ENCODE peak calls at places on chromosomes 16 and 17, in four cellular contexts. One of them, this sample, is unnamed.

GRCh38 chr17:2028737-2029136 is 1.2 kb upstream of the DPH1 start:
- DNase-seq in SK-N-SH: no peak
- DNase-seq in H1: no peak
- DNase-seq in K562: no peak
- DNase-seq in this sample: no peak

GRCh38 chr17:77332034-77332971 is 191.5 kb downstream of the SEC14L1 start:
- DNase-seq in SK-N-SH: no peak
- DNase-seq in H1: no peak
- DNase-seq in K562: no peak
- DNase-seq in this sample: no peak

GRCh38 chr17:19329839-19330238 is 32.7 kb downstream of the B9D1 start:
- DNase-seq in SK-N-SH: no peak
- DNase-seq in H1: no peak
- DNase-seq in K562: no peak
- DNase-seq in this sample: no peak

GRCh38 chr17:75722076-75722475 is 817 bp downstream of the ITGB4 start:
- DNase-seq in SK-N-SH: peak
- DNase-seq in H1: no peak
- DNase-seq in K562: no peak
- DNase-seq in this sample: no peak

GRCh38 chr17:30376621-30377452 is 1.9 kb upstream of the CPD start:
- DNase-seq in SK-N-SH: no peak
- DNase-seq in H1: no peak
- DNase-seq in K562: peak
- DNase-seq in this sample: peak

GRCh38 chr17:7045492-7046126 is 1.7 kb upstream of the SLC16A11 start:
- DNase-seq in SK-N-SH: peak
- DNase-seq in H1: no peak
- DNase-seq in K562: peak
- DNase-seq in this sample: peak

GRCh38 chr17:56699186-56699895 is 105.8 kb downstream of the NOG start:
- DNase-seq in SK-N-SH: peak
- DNase-seq in H1: peak
- DNase-seq in K562: no peak
- DNase-seq in this sample: no peak

GRCh38 chr16:89365044-89365467 is 125.3 kb downstream of the ANKRD11 start:
- DNase-seq in SK-N-SH: peak
- DNase-seq in H1: no peak
- DNase-seq in K562: no peak
- DNase-seq in this sample: no peak

GRCh38 chr16:49458221-49458620 is 84.6 kb downstream of the C16orf78 start:
- DNase-seq in SK-N-SH: no peak
- DNase-seq in H1: no peak
- DNase-seq in K562: no peak
- DNase-seq in this sample: no peak

GRCh38 chr16:79767597-79768280 is 167.2 kb upstream of the MAF start:
- DNase-seq in SK-N-SH: no peak
- DNase-seq in H1: no peak
- DNase-seq in K562: peak
- DNase-seq in this sample: no peak

GRCh38 chr16:67844441-67844840 is 2.3 kb upstream of the NUTF2 start:
- DNase-seq in SK-N-SH: no peak
- DNase-seq in H1: no peak
- DNase-seq in K562: peak
- DNase-seq in this sample: no peak

GRCh38 chr17:56173958-56174357 is 20.7 kb downstream of the ANKFN1 start:
- DNase-seq in SK-N-SH: no peak
- DNase-seq in H1: no peak
- DNase-seq in K562: no peak
- DNase-seq in this sample: no peak

GRCh38 chr17:50817142-50817751 is 18.1 kb upstream of the WFIKKN2 start:
- DNase-seq in SK-N-SH: peak
- DNase-seq in H1: no peak
- DNase-seq in K562: peak
- DNase-seq in this sample: no peak

DNA sequence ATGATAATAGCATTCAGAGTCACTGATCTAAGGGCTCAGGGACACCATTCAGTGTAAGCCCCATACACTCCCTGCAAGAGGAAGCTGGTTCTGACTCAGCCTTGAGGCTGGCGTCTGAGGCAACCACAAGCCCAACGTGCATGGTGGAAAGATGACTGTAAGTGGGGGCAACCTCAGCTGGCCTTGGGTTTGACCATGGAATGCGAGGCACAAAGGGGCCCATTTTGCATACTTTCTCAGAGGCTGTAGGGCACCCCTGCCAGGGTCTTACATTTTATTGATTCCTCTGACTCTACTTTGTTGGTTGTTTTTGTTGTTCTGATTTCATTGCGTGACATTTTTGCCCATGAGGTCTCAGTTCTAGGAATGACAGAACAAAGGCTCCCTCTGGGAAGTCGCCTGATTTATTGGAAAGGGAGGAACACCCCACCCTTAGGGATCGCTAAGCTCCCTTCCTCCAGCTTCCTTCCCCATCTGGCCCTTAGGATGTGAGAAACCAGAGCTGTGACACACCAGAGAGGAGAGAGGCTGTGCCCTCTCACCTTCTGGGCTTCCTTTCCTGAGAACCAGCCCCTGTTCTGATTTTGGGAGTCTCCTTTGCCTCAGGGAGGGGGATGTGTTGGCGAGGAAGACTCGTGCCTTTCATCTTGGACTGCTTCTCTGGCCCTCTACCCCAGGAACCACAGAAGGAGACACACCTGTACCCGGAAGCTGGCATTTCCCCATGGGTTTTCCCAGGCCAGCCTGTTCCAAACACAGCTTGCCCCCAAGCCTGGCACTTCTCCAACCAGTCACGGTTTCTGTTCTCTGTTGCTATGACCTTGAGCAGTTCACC is 5.6 kb upstream of the CIITA start:
- DNase-seq in SK-N-SH: no peak
- DNase-seq in H1: no peak
- DNase-seq in K562: no peak
- DNase-seq in this sample: peak
- TF ChIP-seq NRF1 in SK-N-SH: no peak
- TF ChIP-seq NRF1 in H1: no peak
- TF ChIP-seq NRF1 in K562: no peak
- TF ChIP-seq NRF1 in this sample: no peak

DNA sequence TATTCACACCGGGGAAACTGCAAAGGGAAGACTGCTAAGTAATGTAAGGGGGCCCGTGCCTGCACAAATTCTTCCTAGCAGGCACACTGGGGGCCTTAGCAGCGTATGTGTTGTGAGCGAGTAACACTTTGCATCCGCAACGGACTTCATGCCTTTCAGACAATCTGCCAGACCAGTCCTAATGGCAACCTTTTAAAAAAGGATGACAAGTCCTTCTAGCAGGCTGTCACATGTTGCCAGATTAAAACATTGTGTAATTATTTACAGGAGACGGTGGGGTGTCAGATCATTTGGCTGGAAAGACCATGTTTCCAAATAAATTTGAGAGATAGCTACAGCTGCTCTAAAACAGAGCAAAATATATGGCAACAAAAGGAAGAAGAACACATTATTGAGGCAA is 46.1 kb downstream of the CPPED1 start:
- DNase-seq in SK-N-SH: no peak
- DNase-seq in H1: no peak
- DNase-seq in K562: no peak
- DNase-seq in this sample: no peak
- TF ChIP-seq NRF1 in SK-N-SH: no peak
- TF ChIP-seq NRF1 in H1: no peak
- TF ChIP-seq NRF1 in K562: no peak
- TF ChIP-seq NRF1 in this sample: no peak

GRCh38 chr17:42880776-42881175 is 19.8 kb upstream of the G6PC1 start:
- DNase-seq in SK-N-SH: no peak
- DNase-seq in H1: no peak
- DNase-seq in K562: no peak
- DNase-seq in this sample: no peak
- TF ChIP-seq NRF1 in SK-N-SH: no peak
- TF ChIP-seq NRF1 in H1: no peak
- TF ChIP-seq NRF1 in K562: no peak
- TF ChIP-seq NRF1 in this sample: no peak

GRCh38 chr17:64178011-64178825 is 48.3 kb upstream of the ERN1 start:
- DNase-seq in SK-N-SH: peak
- DNase-seq in H1: no peak
- DNase-seq in K562: no peak
- DNase-seq in this sample: no peak

GRCh38 chr17:64174686-64175456 is 44.9 kb upstream of the ERN1 start:
- DNase-seq in SK-N-SH: no peak
- DNase-seq in H1: no peak
- DNase-seq in K562: no peak
- DNase-seq in this sample: no peak

GRCh38 chr17:64173646-64174045 is 43.7 kb upstream of the ERN1 start:
- DNase-seq in SK-N-SH: no peak
- DNase-seq in H1: no peak
- DNase-seq in K562: no peak
- DNase-seq in this sample: no peak

GRCh38 chr17:64177346-64178010 is 47.5 kb upstream of the ERN1 start:
- DNase-seq in SK-N-SH: no peak
- DNase-seq in H1: no peak
- DNase-seq in K562: no peak
- DNase-seq in this sample: no peak

DNA sequence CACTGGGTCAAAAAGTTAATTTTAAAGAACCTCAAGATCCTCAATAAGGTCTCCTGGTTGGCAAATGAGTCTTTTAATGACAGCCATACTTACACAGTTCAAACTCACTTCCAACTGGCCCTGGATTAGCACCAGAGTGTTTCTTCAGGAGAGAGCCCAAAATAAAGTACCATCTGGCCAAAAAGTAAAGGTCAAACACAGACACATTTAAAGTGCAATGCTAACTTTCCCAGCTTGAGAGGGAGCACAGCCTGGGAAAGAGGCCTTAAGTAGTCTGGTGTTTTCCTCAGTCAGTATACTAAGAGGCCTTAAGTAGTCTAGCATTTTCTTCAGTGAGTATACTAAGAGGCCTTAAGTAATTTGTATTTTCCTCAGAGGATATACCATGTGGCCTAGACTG is 46.6 kb upstream of the ERN1 start:
- DNase-seq in SK-N-SH: no peak
- DNase-seq in H1: no peak
- DNase-seq in K562: no peak
- DNase-seq in this sample: no peak
- TF ChIP-seq NRF1 in SK-N-SH: no peak
- TF ChIP-seq NRF1 in H1: no peak
- TF ChIP-seq NRF1 in K562: no peak
- TF ChIP-seq NRF1 in this sample: no peak

DNA sequence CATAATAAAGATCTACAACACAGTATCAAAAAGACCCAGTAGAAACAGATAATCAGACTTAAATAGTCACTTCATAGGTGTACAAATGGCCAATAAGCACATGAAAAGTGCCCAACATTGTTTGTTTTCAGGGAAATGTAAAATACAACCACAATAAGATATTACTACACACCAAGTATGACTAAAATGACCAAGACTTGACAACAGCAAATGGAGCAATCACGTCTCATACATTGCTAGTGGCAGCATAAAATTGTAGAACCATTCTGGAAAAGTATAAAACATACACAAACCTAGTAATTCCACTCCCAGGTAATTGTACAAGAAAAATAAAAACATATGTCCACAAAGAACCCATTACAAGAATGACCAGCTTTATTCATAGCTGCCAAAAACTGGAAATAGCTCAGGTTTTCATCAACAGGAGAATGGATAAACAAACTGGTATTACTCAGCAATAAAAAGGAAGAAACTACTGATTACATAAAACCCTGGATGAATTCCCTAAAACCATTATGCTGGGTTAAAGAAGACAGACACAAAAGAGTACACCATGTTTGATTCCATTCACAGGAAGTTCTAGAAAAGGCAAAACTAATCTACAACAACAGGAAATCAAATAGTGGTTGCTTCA is 85.6 kb downstream of the TTC19 start:
- DNase-seq in SK-N-SH: no peak
- DNase-seq in H1: no peak
- DNase-seq in K562: no peak
- DNase-seq in this sample: no peak
- TF ChIP-seq NRF1 in SK-N-SH: no peak
- TF ChIP-seq NRF1 in H1: no peak
- TF ChIP-seq NRF1 in K562: no peak
- TF ChIP-seq NRF1 in this sample: no peak

DNA sequence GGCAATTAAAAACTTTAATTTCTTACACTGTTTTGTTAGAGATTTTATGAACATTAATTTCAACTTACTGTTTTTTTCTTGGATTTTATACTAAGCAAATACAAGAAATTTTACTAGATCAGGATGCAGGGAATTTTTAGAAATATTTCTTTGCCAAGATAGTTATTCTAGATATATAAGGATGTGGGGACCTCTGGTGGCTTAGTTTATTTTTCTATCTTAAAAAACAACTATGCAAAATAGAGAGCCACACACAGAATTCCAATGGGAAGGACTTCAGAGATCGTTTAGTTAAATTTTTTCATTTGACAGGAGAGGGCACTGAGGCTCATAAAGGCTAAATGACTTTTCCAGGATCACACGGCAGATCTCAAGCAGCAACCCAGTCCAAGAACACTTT is 23.0 kb upstream of the CAPNS2 start:
- DNase-seq in SK-N-SH: peak
- DNase-seq in H1: no peak
- DNase-seq in K562: peak
- DNase-seq in this sample: no peak
- TF ChIP-seq NRF1 in SK-N-SH: no peak
- TF ChIP-seq NRF1 in H1: no peak
- TF ChIP-seq NRF1 in K562: no peak
- TF ChIP-seq NRF1 in this sample: no peak

This sample was measured in GM12878.